ENCODE peak calls at places on chromosomes 4 and X, in six cellular contexts. H is pancreas, D is uterus, B is adrenal gland, T is left ventricle myocardium inferior, Q is upper lobe of right lung. G is an unnamed sample.

GRCh38 chr4:19944806-19945205 is 306.9 kb upstream of the SLIT2 start:
- DNase-seq in H (no peak), D (no peak), B (peak; percentile 37), T (no peak), Q (no peak), G (no peak)

GRCh38 chr4:112418092-112418491 is 97.9 kb downstream of the NEUROG2 start:
- DNase-seq in H (no peak), D (no peak), B (no peak), T (no peak), Q (no peak), G (no peak)

GRCh38 chrX:153828723-153829548 is 1.4 kb downstream of the PDZD4 start:
- DNase-seq in H (no peak), D (peak; percentile 19), B (no peak), T (no peak), Q (no peak), G (no peak)

GRCh38 chrX:42797646-42798045 is 19.7 kb upstream of the PPP1R2C start:
- DNase-seq in H (no peak), D (no peak), B (no peak), T (no peak), Q (no peak), G (no peak)

GRCh38 chr4:16752150-16752549 is 146.3 kb downstream of the LDB2 start:
- DNase-seq in H (no peak), D (no peak), B (no peak), T (no peak), Q (no peak), G (no peak)

GRCh38 chr4:143773998-143774898 is 73.8 kb upstream of the FREM3 start:
- DNase-seq in H (peak; percentile 12), D (no peak), B (peak; percentile 71), T (no peak), Q (no peak), G (no peak)

GRCh38 chr4:73439991-73440390 is 4.0 kb downstream of the AFP start:
- DNase-seq in H (no peak), D (no peak), B (no peak), T (no peak), Q (no peak), G (no peak)

GRCh38 chr4:76809594-76810305 is 88.2 kb downstream of the SOWAHB start:
- DNase-seq in H (no peak), D (no peak), B (no peak), T (no peak), Q (no peak), G (no peak)

GRCh38 chrX:9352683-9353430 is 112.0 kb upstream of the TBL1X start:
- DNase-seq in H (no peak), D (no peak), B (peak; percentile 39), T (no peak), Q (no peak), G (peak; percentile 39)

GRCh38 chr4:3827616-3828492 is 61.7 kb downstream of the ADRA2C start:
- DNase-seq in H (peak; percentile 96), D (peak; percentile 59), B (peak; percentile 96), T (peak; percentile 85), Q (peak; percentile 89), G (no peak)

GRCh38 chr4:99394913-99395312 is 40.2 kb downstream of the ADH7 start:
- DNase-seq in H (no peak), D (no peak), B (no peak), T (no peak), Q (no peak), G (no peak)

GRCh38 chr4:53015681-53016080 is 153.6 kb downstream of the RASL11B start:
- DNase-seq in H (no peak), D (peak; percentile 54), B (peak; percentile 36), T (no peak), Q (no peak), G (no peak)

GRCh38 chr4:118352843-118353373 is at the start of gene PRSS12:
- DNase-seq in H (peak; percentile 87), D (peak; percentile 22), B (peak; percentile 57), T (peak; percentile 48), Q (peak; percentile 88), G (peak; percentile 39)

GRCh38 chrX:7432901-7433300 is 284.9 kb upstream of the PUDP start:
- DNase-seq in H (no peak), D (no peak), B (no peak), T (no peak), Q (no peak), G (no peak)

GRCh38 chrX:7582191-7582590 is 260.8 kb upstream of the VCX start:
- DNase-seq in H (no peak), D (no peak), B (no peak), T (no peak), Q (no peak), G (no peak)

GRCh38 chr4:186472948-186473347 is 82.4 kb downstream of the MTNR1A start:
- DNase-seq in H (no peak), D (no peak), B (no peak), T (no peak), Q (no peak), G (no peak)

GRCh38 chr4:80153800-80154546 is 43.3 kb upstream of the PRDM8 start:
- DNase-seq in H (no peak), D (no peak), B (no peak), T (no peak), Q (no peak), G (no peak)

GRCh38 chr4:126071346-126072333 is 756.9 kb downstream of the FAT4 start:
- DNase-seq in H (peak; percentile 21), D (no peak), B (no peak), T (no peak), Q (no peak), G (no peak)

GRCh38 chr4:143512978-143513313 is 556 bp upstream of the SMARCA5 start:
- DNase-seq in H (no peak), D (no peak), B (no peak), T (no peak), Q (no peak), G (no peak)

GRCh38 chr4:30720021-30720655 is at the start of gene PCDH7:
- DNase-seq in H (peak; percentile 14), D (peak; percentile 46), B (no peak), T (peak; percentile 22), Q (no peak), G (no peak)

GRCh38 chr4:56219447-56219846 is 167.8 kb downstream of the AASDH start:
- DNase-seq in H (no peak), D (no peak), B (no peak), T (no peak), Q (no peak), G (no peak)

GRCh38 chr4:8547108-8547911 is 32.9 kb upstream of the GPR78 start:
- DNase-seq in H (no peak), D (no peak), B (no peak), T (no peak), Q (peak; percentile 22), G (no peak)
- H3K27ac ChIP-seq in H (no peak overlapping the region), D (no peak overlapping the region), B (no peak overlapping the region), T (no peak overlapping the region), Q (no peak overlapping the region), G (no peak overlapping the region)

DNA sequence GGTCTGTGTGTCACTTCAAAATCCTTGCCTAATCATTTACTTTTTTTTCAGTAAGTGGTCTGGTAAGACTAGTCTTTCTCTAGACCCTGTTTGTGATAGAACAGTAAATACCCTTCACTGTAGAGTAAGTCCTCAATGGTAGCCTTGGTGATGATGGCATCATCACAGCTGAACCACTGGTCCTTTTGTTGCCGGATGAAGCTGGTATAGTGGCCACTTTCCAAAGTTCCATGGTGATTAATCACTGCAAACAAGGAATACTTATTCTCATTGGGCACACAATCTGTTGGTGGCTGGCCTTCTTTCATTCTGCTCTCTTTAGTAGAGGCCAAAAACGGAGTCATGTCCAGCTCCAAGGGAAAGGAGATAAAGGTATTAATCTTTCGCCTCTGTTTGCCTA is 2.9 kb downstream of the USP51 start:
- DNase-seq in H (no peak), D (no peak), B (peak; percentile 16), T (no peak), Q (no peak), G (no peak)
- H3K27ac ChIP-seq in H (no peak overlapping the region), D (no peak overlapping the region), B (no peak overlapping the region), T (no peak overlapping the region), Q (no peak overlapping the region), G (no peak overlapping the region)

GRCh38 chr4:7887415-7887814 is 52.2 kb downstream of the AFAP1 start:
- DNase-seq in H (no peak), D (no peak), B (no peak), T (no peak), Q (no peak), G (no peak)
- H3K27ac ChIP-seq in H (no peak overlapping the region), D (peak overlapping the region; percentile 61), B (no peak overlapping the region), T (no peak overlapping the region), Q (no peak overlapping the region), G (no peak overlapping the region)

DNA sequence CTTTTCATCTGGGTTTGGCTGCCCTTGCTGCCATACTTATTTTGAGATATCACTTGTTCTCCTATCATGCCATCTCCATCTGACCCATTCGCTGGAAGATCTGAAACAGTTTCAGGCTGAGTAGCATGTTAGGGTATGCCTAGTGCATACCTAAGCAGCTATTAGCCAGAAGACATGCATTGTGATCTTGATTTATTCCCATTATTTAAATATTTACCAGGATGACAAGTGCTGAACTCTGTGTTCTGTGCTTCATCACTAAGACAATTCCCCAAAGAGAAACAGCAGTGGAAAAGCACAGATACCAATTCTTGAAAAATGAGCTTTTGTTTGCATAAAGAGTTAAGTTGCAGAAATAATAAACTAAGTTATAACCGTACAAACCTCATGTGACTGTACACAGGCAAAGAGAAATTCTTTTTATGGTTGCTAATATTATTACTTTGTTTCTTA is 271.0 kb upstream of the ARSJ start:
- DNase-seq in H (no peak), D (no peak), B (no peak), T (no peak), Q (no peak), G (no peak)
- H3K27ac ChIP-seq in H (no peak overlapping the region), D (no peak overlapping the region), B (no peak overlapping the region), T (no peak overlapping the region), Q (no peak overlapping the region), G (no peak overlapping the region)

DNA sequence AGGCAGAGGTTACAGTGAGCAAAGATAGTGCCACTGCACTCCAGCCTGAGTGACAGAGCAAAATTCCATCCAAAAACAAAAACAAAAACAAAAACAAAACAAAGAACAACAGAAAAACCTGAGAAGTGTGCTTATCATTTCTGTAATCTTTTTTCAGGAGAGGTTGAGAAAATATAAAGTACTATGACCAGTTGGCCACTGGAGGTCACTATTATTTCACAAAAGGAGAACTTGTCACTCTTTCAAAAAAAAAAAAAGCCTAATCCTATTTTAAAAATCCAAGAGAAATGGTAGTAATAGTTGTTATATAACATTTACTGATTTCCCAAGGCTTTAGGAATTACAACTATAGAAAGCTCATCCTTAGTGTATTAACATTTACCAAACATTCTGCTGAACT is 24.9 kb upstream of the RNF150 start:
- DNase-seq in H (no peak), D (no peak), B (no peak), T (no peak), Q (no peak), G (peak; percentile 0)
- H3K27ac ChIP-seq in H (no peak overlapping the region), D (no peak overlapping the region), B (no peak overlapping the region), T (no peak overlapping the region), Q (no peak overlapping the region), G (no peak overlapping the region)

DNA sequence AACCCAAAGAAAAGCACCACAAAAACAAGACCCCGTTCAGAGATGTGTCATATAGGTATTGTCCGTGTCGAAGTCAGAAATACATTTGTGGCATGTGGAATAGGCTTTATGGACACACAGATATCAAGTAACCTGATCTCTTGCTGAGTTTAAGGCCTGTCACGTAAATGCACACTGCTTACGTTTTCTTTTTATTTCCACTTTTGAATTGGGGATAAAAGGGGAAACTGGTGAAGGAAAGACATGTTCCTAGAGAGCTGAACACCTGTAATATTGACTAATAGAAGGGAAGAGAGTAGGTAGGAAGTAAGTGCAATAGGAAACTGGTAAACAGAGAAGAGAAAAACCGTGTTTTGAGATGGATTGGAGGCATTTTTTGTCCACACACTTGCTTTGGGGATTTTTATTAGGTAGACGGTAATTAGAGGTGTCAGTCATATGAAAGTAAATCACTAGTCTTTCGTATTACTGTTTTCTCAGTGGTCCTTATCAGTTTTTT is 24.9 kb downstream of the TMEM131L start:
- DNase-seq in H (no peak), D (no peak), B (no peak), T (no peak), Q (no peak), G (no peak)
- H3K27ac ChIP-seq in H (no peak overlapping the region), D (no peak overlapping the region), B (no peak overlapping the region), T (no peak overlapping the region), Q (no peak overlapping the region), G (peak overlapping the region; percentile 88)

G was measured in CD4-positive, alpha-beta memory T cell.